ENCODE peak calls at places on chromosomes 3 and 15, in four cellular contexts. A, E, X and Z are unnamed samples.

GRCh38 chr15:58269455-58270414 is 131.6 kb downstream of the AQP9 start:
- DNase-seq in A (peak), E (peak), X (no peak), Z (peak)

GRCh38 chr15:74322558-74323180 is 44.8 kb downstream of the CYP11A1 start:
- DNase-seq in A (peak), E (peak), X (peak), Z (peak)

GRCh38 chr3:196122021-196122687 is 40.3 kb upstream of the TFRC start:
- DNase-seq in A (no peak), E (no peak), X (peak), Z (no peak)

GRCh38 chr15:79164465-79164864 is 73.9 kb upstream of the RASGRF1 start:
- DNase-seq in A (no peak), E (no peak), X (no peak), Z (no peak)

GRCh38 chr15:30649952-30650929 is 24.3 kb downstream of the ARHGAP11B start:
- DNase-seq in A (no peak), E (no peak), X (no peak), Z (no peak)

GRCh38 chr15:70569139-70569717 is 194.1 kb downstream of the UACA start:
- DNase-seq in A (peak), E (peak), X (no peak), Z (no peak)

GRCh38 chr3:36443042-36443686 is 62.9 kb downstream of the STAC start:
- DNase-seq in A (no peak), E (no peak), X (no peak), Z (no peak)

GRCh38 chr3:177281292-177281942 is 84.1 kb upstream of the TBL1XR1 start:
- DNase-seq in A (no peak), E (no peak), X (no peak), Z (no peak)

GRCh38 chr3:14467723-14468620 is 65.6 kb downstream of the SLC6A6 start:
- DNase-seq in A (peak), E (no peak), X (peak), Z (no peak)

GRCh38 chr3:179464296-179465092 is 13.2 kb upstream of the GNB4 start:
- DNase-seq in A (no peak), E (no peak), X (no peak), Z (no peak)

GRCh38 chr3:177694316-177694715 is 497.0 kb upstream of the TBL1XR1 start:
- DNase-seq in A (peak), E (no peak), X (no peak), Z (no peak)

GRCh38 chr3:56988874-56989433 is 71.5 kb upstream of the SPATA12 start:
- DNase-seq in A (peak), E (no peak), X (peak), Z (peak)

GRCh38 chr3:173028351-173028750 is 112.7 kb downstream of the SPATA16 start:
- DNase-seq in A (no peak), E (no peak), X (no peak), Z (no peak)

GRCh38 chr15:57440799-57441198 is 64.5 kb downstream of the CGNL1 start:
- DNase-seq in A (peak), E (peak), X (no peak), Z (no peak)

GRCh38 chr3:128274837-128275236 is 121.6 kb downstream of the EEFSEC start:
- DNase-seq in A (peak), E (peak), X (no peak), Z (no peak)

GRCh38 chr3:49498239-49498638 is 28.2 kb downstream of the DAG1 start:
- DNase-seq in A (no peak), E (no peak), X (no peak), Z (no peak)
- TF ChIP-seq CTCF in A (no peak), E (no peak), X (no peak), Z (no peak)

DNA sequence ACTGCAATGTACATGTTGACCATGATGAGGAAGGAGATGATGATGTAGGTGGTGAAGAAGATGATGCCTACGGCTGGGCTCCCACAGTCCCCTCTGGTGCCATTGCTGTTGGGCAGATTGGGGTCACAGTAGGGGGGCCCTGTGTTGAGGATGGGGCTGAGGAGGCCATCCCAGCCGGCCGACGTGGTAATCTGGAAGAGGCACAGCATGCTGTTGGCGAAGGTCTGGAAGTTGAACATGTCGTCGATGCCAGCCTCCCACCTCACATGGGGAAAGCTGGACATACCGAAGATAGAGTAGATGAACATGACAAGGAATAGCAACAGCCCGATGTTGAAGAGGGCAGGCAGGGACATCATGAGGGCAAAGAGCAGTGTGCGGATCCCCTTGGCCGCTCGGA is 48.6 kb upstream of the SCN5A start:
- DNase-seq in A (no peak), E (no peak), X (no peak), Z (no peak)
- TF ChIP-seq CTCF in A (no peak), E (no peak), X (no peak), Z (no peak)

GRCh38 chr3:62049033-62049432 is 324.3 kb downstream of the FEZF2 start:
- DNase-seq in A (peak), E (no peak), X (no peak), Z (no peak)

GRCh38 chr3:62056603-62057002 is 316.7 kb downstream of the FEZF2 start:
- DNase-seq in A (no peak), E (no peak), X (no peak), Z (no peak)

GRCh38 chr3:62048577-62048976 is 324.8 kb downstream of the FEZF2 start:
- DNase-seq in A (no peak), E (no peak), X (no peak), Z (no peak)

GRCh38 chr3:62052331-62052730 is 321.0 kb downstream of the FEZF2 start:
- DNase-seq in A (no peak), E (no peak), X (no peak), Z (no peak)

DNA sequence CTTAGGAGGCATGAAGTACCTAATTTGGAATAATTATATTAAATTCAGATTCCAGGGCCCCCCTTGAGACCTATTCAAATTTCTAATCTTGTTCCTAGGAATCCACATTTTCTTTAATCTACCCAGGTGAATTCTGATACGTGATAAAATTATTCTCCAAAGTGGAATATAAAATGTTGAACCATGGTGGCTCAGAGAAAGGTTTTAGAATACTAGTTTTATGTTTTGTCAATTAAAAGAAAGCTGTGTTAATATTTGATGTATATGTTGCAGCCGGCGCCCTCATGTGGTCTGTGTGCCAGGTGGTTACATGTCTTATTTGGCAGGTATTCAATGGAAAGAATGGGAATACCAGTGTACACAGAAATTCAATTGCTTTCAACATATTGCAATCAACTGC is 321.8 kb downstream of the FEZF2 start:
- DNase-seq in A (peak), E (no peak), X (no peak), Z (no peak)
- TF ChIP-seq CTCF in A (peak), E (peak), X (no peak), Z (peak)

DNA sequence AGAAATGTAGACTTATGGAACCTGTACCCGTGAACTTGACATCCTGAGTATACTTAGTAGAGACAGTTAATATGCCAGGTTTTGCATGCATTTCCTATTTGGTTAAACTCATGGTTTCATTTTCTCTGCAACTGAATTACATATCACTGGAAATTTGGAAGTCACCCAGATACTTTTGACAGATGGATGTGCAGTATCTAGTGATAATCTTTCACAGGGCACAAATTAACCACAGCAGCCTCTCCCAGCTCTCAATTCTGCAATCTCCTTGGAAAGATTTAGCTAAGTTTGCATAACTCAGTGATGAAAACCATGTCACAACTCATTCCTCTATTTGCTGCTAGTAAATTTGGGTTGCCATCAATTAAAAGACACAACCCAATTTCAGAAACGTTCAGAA is 162.3 kb upstream of the TPM1 start:
- DNase-seq in A (peak), E (no peak), X (no peak), Z (no peak)
- TF ChIP-seq CTCF in A (no peak), E (no peak), X (no peak), Z (no peak)

DNA sequence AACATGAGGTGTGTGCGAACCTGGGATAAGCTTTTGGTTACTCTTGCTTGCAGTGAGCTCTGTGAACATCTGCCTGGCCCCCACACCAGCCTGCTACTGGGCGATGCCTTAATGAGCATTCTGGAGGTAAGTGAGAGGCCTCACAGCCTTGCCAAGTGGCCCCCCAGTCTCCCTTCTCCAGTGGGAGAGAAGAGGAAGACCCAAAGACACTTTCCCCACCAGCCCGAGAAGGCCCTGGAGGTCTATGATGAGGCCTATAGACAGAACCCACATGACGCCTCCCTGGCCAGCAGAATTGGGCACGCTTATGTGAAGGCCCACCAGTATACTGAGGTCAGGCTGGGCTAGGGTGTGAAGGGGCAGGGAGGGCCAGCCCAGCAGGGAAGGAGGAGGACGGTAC is 22.5 kb downstream of the TTC21A start:
- DNase-seq in A (no peak), E (no peak), X (no peak), Z (no peak)
- TF ChIP-seq CTCF in A (no peak), E (no peak), X (no peak), Z (no peak)

GRCh38 chr15:66130496-66131014 is 123.0 kb downstream of the MEGF11 start:
- DNase-seq in A (no peak), E (no peak), X (no peak), Z (no peak)

GRCh38 chr15:66129561-66129960 is 124.0 kb downstream of the MEGF11 start:
- DNase-seq in A (no peak), E (no peak), X (no peak), Z (no peak)

GRCh38 chr15:66131831-66132230 is 121.7 kb downstream of the MEGF11 start:
- DNase-seq in A (no peak), E (no peak), X (no peak), Z (no peak)

GRCh38 chr15:66132251-66132816 is 121.2 kb downstream of the MEGF11 start:
- DNase-seq in A (no peak), E (no peak), X (no peak), Z (peak)

GRCh38 chr15:66131200-66131599 is 122.3 kb downstream of the MEGF11 start:
- DNase-seq in A (no peak), E (no peak), X (no peak), Z (no peak)
- TF ChIP-seq CTCF in A (no peak), E (no peak), X (no peak), Z (no peak)

GRCh38 chr3:126179825-126180476 is 435 bp downstream of the ALDH1L1 start:
- DNase-seq in A (no peak), E (peak), X (peak), Z (peak)
- TF ChIP-seq CTCF in A (no peak), E (no peak), X (peak), Z (no peak)

GRCh38 chr3:141306276-141306675 is 62.0 kb upstream of the ZBTB38 start:
- DNase-seq in A (no peak), E (no peak), X (no peak), Z (no peak)

GRCh38 chr3:141307351-141308059 is 60.8 kb upstream of the ZBTB38 start:
- DNase-seq in A (no peak), E (no peak), X (no peak), Z (no peak)

GRCh38 chr3:141306922-141307321 is 61.4 kb upstream of the ZBTB38 start:
- DNase-seq in A (no peak), E (no peak), X (no peak), Z (no peak)

GRCh38 chr3:141303481-141304223 is 64.7 kb upstream of the ZBTB38 start:
- DNase-seq in A (peak), E (peak), X (peak), Z (no peak)

DNA sequence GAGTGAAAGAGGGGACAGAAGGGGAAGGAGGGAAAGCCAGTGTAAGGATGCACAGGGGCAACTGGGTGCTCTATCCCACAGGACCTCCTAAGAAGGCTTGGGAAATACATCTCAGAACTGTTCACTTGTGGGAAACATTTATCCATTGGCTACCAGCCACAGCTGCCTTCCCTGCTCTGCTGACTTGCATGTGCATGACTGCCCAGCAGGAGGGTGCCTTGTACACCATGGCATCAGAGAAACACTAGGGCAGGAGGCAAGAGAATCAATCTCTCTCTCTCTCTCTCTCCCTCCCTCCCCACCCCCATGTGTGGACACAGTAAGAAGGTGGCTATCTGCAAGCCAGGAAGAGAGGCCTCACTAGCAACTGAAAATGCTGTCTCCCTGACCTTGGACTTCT is 62.9 kb upstream of the ZBTB38 start:
- DNase-seq in A (peak), E (no peak), X (no peak), Z (no peak)
- TF ChIP-seq CTCF in A (peak), E (no peak), X (no peak), Z (no peak)

GRCh38 chr15:31975446-31976229 is 54.7 kb upstream of the CHRNA7 start:
- DNase-seq in A (no peak), E (no peak), X (no peak), Z (no peak)
- TF ChIP-seq CTCF in A (no peak), E (no peak), X (no peak), Z (no peak)